ENCODE peak calls at places on chromosome 15, in nine cellular contexts. H is ascending aorta, R is Panc1, I is astrocyte, E is cardiac muscle cell, B is vagina, Q is heart right ventricle, A is HepG2, G is bronchial epithelial cell. N is an unnamed sample.

GRCh38 chr15:69735126-69735525 is 282.5 kb downstream of the RPLP1 start:
- DNase-seq in G (no peak), A (no peak), I (peak; percentile 43), Q (no peak), B (no peak), R (no peak), E (no peak), H (no peak), N (no peak)

GRCh38 chr15:80070840-80071239 is 11.4 kb downstream of the ZFAND6 start:
- DNase-seq in I (peak; percentile 19), B (no peak), Q (no peak), R (no peak), A (peak; percentile 82), G (no peak), H (no peak), E (peak; percentile 41), N (no peak)

GRCh38 chr15:28962851-28963710 is 77.3 kb downstream of the APBA2 start:
- DNase-seq in E (no peak), G (no peak), Q (no peak), R (no peak), H (no peak), A (no peak), B (no peak), I (peak; percentile 50), N (no peak)

GRCh38 chr15:62545392-62546227 is 380.5 kb upstream of the C2CD4B start:
- DNase-seq in E (no peak), G (peak; percentile 7), B (no peak), H (peak; percentile 76), Q (peak; percentile 67), A (no peak), R (no peak), I (peak; percentile 66), N (no peak)

GRCh38 chr15:43249699-43250203 is 17.0 kb downstream of the TGM5 start:
- DNase-seq in A (no peak), H (peak; percentile 47), Q (no peak), B (no peak), I (peak; percentile 97), G (peak; percentile 35), R (no peak), E (no peak), N (no peak)

GRCh38 chr15:23854535-23855252 is 167.6 kb upstream of the NDN start:
- DNase-seq in H (no peak), R (no peak), G (no peak), A (no peak), B (no peak), I (no peak), Q (no peak), E (no peak), N (no peak)

GRCh38 chr15:98917417-98917816 is 90.2 kb downstream of the PGPEP1L start:
- DNase-seq in E (no peak), B (no peak), H (no peak), Q (no peak), R (no peak), I (no peak), G (no peak), A (no peak), N (no peak)

GRCh38 chr15:52783929-52784798 is 6.0 kb downstream of the ONECUT1 start:
- DNase-seq in Q (no peak), I (no peak), A (no peak), R (no peak), B (no peak), E (peak; percentile 71), H (no peak), G (no peak), N (no peak)

GRCh38 chr15:57190208-57190607 is 186.1 kb upstream of the CGNL1 start:
- DNase-seq in Q (no peak), E (no peak), R (no peak), I (no peak), H (no peak), G (no peak), B (no peak), A (no peak), N (no peak)

DNA sequence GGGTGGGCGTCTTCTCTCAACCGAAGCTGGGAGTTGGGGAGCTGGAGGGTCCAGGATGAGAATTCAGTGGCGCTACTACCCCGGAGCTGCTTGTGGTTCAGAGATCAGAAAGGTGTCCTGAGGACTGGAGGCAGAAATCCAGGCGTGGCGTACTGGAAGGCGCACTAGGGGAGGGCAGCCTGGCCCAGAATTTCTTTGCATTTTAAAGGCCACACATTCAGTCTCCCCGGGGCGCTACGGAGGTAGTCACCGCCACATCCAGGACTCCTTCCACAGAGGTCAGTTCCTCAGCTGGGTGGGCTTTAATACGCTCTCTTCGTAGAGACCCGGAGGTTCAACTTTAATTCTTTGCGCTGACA is 346 bp downstream of the MCTP2 start:
- DNase-seq in B (no peak), A (peak; percentile 7), H (no peak), I (no peak), R (no peak), G (peak; percentile 32), Q (no peak), E (peak; percentile 48), N (peak; percentile 1)
- H3K4me3 ChIP-seq in B (peak overlapping the region; percentile 69), A (peak overlapping the region; percentile 69), H (peak overlapping the region; percentile 76), I (peak overlapping the region; percentile 65), R (peak overlapping the region; percentile 47), G (peak overlapping the region; percentile 79), Q (peak overlapping the region; percentile 62), E (peak overlapping the region; percentile 59), N (peak overlapping the region; percentile 67)

GRCh38 chr15:81253846-81254245 is 57.2 kb downstream of the IL16 start:
- DNase-seq in B (no peak), A (no peak), Q (no peak), G (no peak), H (no peak), I (no peak), E (no peak), R (no peak), N (no peak)

GRCh38 chr15:81256916-81257315 is 60.2 kb downstream of the IL16 start:
- DNase-seq in H (no peak), Q (no peak), G (peak; percentile 58), R (no peak), B (no peak), I (peak; percentile 31), E (no peak), A (no peak), N (no peak)

GRCh38 chr15:81257435-81257834 is 60.8 kb downstream of the IL16 start:
- DNase-seq in H (no peak), I (no peak), R (no peak), E (no peak), A (no peak), B (no peak), G (no peak), Q (no peak), N (no peak)

GRCh38 chr15:81254277-81255265 is 57.9 kb downstream of the IL16 start:
- DNase-seq in I (no peak), R (no peak), A (no peak), B (no peak), H (no peak), Q (no peak), G (peak; percentile 40), E (no peak), N (no peak)

DNA sequence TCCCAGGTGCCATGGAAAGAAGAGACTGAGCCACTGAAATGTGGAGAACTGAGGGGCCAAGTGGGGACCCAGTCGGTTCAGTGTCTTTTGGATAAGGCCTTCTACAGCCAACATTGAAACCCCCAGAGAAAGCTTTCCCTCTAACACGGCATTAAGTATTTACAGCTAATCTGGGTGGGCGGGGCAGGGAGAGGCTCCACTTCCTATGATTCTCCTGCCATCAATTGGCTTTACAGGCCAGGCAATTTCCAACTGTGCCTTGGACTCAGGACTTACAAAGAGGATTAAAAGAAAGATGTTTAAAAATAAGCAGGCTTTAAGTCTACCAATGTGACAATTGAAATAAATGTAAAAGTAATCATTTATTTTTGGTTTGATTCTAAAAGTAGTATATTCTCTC is 58.9 kb downstream of the IL16 start:
- DNase-seq in I (no peak), H (no peak), A (no peak), Q (no peak), B (no peak), R (no peak), G (no peak), E (no peak), N (no peak)
- TF ChIP-seq CTCF in I (no peak), H (no peak), A (no peak), Q (no peak), B (no peak), R (no peak), G (no peak), E (no peak), N (no peak)

GRCh38 chr15:77644543-77645247 is 12.0 kb upstream of the LINGO1 start:
- DNase-seq in G (no peak), H (no peak), E (no peak), I (no peak), R (no peak), A (no peak), B (no peak), Q (no peak), N (no peak)

GRCh38 chr15:77643764-77644163 is 11.1 kb upstream of the LINGO1 start:
- DNase-seq in E (no peak), Q (no peak), R (no peak), H (no peak), I (no peak), B (no peak), G (no peak), A (no peak), N (no peak)

GRCh38 chr15:77642019-77642418 is 9.3 kb upstream of the LINGO1 start:
- DNase-seq in B (no peak), G (no peak), R (no peak), I (no peak), A (no peak), E (no peak), Q (no peak), H (no peak), N (no peak)

GRCh38 chr15:77640615-77641014 is 7.9 kb upstream of the LINGO1 start:
- DNase-seq in E (no peak), I (no peak), A (no peak), G (no peak), H (no peak), R (no peak), Q (no peak), B (no peak), N (no peak)

GRCh38 chr15:77642793-77643430 is 10.2 kb upstream of the LINGO1 start:
- DNase-seq in E (no peak), G (peak; percentile 45), H (no peak), Q (no peak), A (peak; percentile 9), I (no peak), R (no peak), B (no peak), N (no peak)
- H3K27me3 ChIP-seq in E (no peaks in the 10 kb centered on the region), G (no peaks in the 10 kb centered on the region), H (no peaks in the 10 kb centered on the region), Q (peaks cover 61% of the 10 kb centered on the region), A (peaks cover 17% of the 10 kb centered on the region), I (peaks cover 13% of the 10 kb centered on the region), R (no peaks in the 10 kb centered on the region), B (no peaks in the 10 kb centered on the region), N (no peaks in the 10 kb centered on the region)

DNA sequence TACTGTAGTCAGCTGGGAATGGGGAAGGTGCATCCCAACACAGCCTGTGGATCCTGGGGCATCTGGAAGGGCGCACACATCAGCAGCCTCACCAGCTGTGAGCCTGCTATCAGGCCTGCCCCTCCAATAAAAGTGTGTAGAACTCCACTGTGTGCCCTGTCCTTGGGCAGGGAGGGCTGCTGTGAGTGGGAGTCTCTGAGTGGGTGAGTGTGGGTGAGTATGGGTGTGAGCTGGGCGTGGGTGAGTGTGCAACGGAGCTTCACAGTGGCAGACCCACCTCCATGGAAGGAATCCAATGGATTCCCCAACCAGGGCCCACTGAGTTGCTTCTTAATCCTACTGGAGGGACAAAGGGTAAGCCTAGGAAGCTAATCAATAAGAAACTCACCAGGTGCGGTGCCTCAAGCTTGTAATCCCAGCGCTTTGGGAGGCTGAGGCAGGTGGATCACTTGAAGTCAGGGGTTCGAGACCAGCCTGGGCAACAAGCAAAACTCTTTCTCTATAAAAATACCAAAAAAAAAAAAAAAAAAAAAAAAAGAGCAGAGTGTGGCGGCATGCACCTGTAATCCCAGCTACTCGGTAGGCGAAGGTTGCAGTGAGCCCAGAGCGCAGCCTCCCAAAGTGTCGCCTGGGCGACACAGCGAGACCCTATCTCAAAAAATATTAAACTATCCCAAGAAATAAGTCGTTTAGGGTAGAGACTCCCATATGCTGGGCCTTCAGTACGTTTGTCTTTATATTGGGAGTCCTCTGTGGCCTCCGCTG is 555 bp upstream of the RCCD1 start:
- DNase-seq in R (no peak), G (no peak), H (no peak), I (no peak), Q (no peak), A (no peak), B (no peak), E (no peak), N (no peak)
- H3K4me3 ChIP-seq in R (peak overlapping the region; percentile 81), G (peak overlapping the region; percentile 91), H (peak overlapping the region; percentile 75), I (no peak overlapping the region), Q (peak overlapping the region; percentile 82), A (no peak overlapping the region), B (peak overlapping the region; percentile 95), E (peak overlapping the region; percentile 60), N (peak overlapping the region; percentile 87)